ENCODE peak calls at places on chromosomes 12 and 14, in nine cellular contexts. O is fibroblast of lung, G is foreskin fibroblast, C is HCT116, D is pancreas, E is Peyer's patch, U is HFFc6, J is brain microvascular endothelial cell, X is MM.1S. V is an unnamed sample.

GRCh38 chr12:132363661-132364347 is 34.4 kb upstream of the GALNT9 start:
- DNase-seq in X (no peak), D (no peak), E (peak), C (no peak), G (no peak), U (no peak), O (no peak), J (no peak), V (no peak)

GRCh38 chr14:89357655-89358297 is 59.3 kb downstream of the FOXN3 start:
- DNase-seq in U (no peak), X (no peak), C (no peak), D (no peak), E (no peak), O (peak), J (no peak), G (no peak), V (no peak)

GRCh38 chr12:109440851-109441490 is 36.1 kb downstream of the KCTD10 start:
- DNase-seq in G (peak), D (no peak), E (no peak), J (no peak), C (no peak), O (peak), U (no peak), X (no peak), V (no peak)

GRCh38 chr12:49518914-49519573 is 19.8 kb upstream of the KCNH3 start:
- DNase-seq in O (peak), G (peak), X (no peak), E (no peak), C (no peak), D (no peak), J (peak), U (peak), V (no peak)

GRCh38 chr12:25670076-25671055 is 117.3 kb upstream of the LMNTD1 start:
- DNase-seq in O (no peak), C (no peak), J (no peak), X (no peak), U (peak), E (no peak), D (no peak), G (peak), V (no peak)

GRCh38 chr14:80109055-80109454 is 102.2 kb downstream of the DIO2 start:
- DNase-seq in U (no peak), G (no peak), O (no peak), X (no peak), E (no peak), J (no peak), D (no peak), C (no peak), V (no peak)

GRCh38 chr14:104794641-104795467 is 694 bp downstream of the AKT1 start:
- DNase-seq in J (no peak), G (peak), X (peak), O (peak), D (no peak), E (peak), C (no peak), U (no peak), V (peak)

GRCh38 chr14:56280843-56281242 is 162.6 kb downstream of the PELI2 start:
- DNase-seq in U (no peak), E (no peak), X (no peak), G (no peak), C (no peak), O (peak), D (no peak), J (no peak), V (no peak)

GRCh38 chr12:71548906-71549305 is 109.3 kb downstream of the LGR5 start:
- DNase-seq in J (no peak), C (no peak), O (no peak), U (no peak), E (no peak), D (no peak), X (no peak), G (no peak), V (no peak)

GRCh38 chr12:30631710-30632109 is 64.0 kb downstream of the IPO8 start:
- DNase-seq in D (no peak), O (no peak), E (no peak), G (no peak), J (no peak), C (no peak), U (no peak), X (no peak), V (no peak)

GRCh38 chr14:100056964-100057817 is 8.0 kb upstream of the EVL start:
- DNase-seq in U (peak), G (peak), J (peak), E (no peak), D (no peak), X (peak), O (peak), C (no peak), V (no peak)
- TF ChIP-seq CTCF in U (peak), G (no peak), J (peak), E (peak), D (no peak), X (peak), O (peak), C (peak), V (no peak)

GRCh38 chr12:121026274-121027045 is 10.2 kb upstream of the C12orf43 start:
- DNase-seq in O (no peak), X (no peak), C (no peak), E (no peak), J (no peak), D (no peak), G (no peak), U (no peak), V (no peak)
- TF ChIP-seq CTCF in O (no peak), X (no peak), C (no peak), E (no peak), J (peak), D (no peak), G (no peak), U (peak), V (no peak)

GRCh38 chr14:73713206-73713803 is 879 bp downstream of the PNMA1 start:
- DNase-seq in U (no peak), J (no peak), D (no peak), O (no peak), G (no peak), X (no peak), E (no peak), C (no peak), V (no peak)
- TF ChIP-seq CTCF in U (no peak), J (no peak), D (no peak), O (no peak), G (no peak), X (no peak), E (no peak), C (no peak), V (no peak)

DNA sequence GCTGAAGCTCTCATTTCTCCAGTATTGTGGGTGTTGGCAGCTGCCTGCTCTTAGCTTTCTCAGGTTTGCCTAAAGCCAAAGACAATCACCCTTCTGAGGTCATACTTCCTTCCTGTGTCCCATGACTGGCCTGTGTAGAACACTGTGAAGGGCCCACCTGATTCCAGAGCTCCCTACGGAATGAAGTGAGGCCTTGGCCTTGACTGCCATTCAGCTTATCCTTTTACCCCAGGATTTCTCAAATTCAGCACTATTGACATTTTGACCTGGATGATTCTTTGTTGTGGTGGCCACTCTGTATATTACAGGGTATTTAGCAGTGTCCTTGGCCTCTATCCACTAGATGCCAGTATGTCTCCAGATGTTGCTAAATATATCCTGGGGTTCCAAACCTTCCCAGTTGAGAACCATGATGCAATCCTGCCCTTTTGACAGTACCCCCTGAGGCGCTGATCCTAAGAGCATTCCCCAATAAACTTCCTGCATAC is 112.3 kb upstream of the KRR1 start:
- DNase-seq in E (no peak), X (no peak), C (peak), U (peak), D (no peak), J (peak), G (peak), O (peak), V (no peak)
- TF ChIP-seq CTCF in E (no peak), X (no peak), C (peak), U (peak), D (no peak), J (peak), G (peak), O (no peak), V (no peak)

DNA sequence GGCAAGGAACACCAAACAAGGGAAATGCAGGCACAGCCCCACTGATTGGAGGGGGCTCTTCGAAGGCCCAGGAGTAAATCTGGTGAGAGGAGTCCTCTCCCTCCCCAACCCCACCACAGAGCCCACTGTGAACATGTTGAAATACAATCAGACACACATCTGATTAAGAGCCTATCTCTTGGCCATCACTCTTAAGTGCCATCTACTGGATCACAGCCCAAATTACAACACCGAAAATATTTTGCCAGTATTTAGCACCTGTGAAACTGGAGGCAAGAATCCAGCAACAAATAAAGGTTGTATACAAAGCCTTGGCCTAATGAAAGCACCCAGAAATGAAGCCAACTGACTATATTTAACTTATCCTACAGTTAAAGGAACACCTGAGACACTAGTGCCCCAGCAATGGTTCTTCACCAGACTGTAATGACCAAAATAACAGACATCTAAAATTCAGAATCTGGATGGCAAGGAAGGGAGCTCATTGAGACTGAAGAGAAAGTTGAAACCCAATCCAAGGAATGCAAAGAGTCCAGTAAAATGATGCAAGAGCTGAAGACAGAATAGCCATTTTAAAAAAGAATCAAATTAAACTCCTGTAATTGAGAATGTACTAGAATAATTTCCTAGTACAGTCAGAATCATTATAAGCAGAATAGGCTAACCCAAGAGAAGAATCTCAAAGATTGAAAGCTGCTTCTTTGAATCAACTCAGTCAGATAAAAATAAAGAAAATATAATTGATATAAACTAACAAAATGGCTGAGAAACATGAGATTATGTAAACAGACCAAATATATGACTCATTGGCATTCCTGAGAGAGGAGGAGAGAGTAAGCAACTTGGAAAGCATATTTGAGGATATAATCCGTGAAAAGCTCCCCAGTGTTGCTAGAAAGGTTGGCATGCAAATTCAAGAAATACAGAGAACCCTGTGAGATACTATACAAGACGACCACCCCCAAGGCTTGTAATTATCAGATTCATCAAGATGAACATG is 1117.0 kb downstream of the FLRT2 start:
- DNase-seq in U (peak), E (no peak), O (peak), D (no peak), J (no peak), X (peak), G (peak), C (no peak), V (no peak)
- TF ChIP-seq CTCF in U (peak), E (no peak), O (peak), D (no peak), J (peak), X (peak), G (no peak), C (no peak), V (no peak)

GRCh38 chr12:53050426-53051057 is 677 bp downstream of the TNS2 start:
- DNase-seq in E (no peak), J (no peak), O (no peak), X (no peak), C (no peak), D (no peak), U (no peak), G (no peak), V (no peak)

GRCh38 chr12:53052419-53053222 is 2.8 kb downstream of the TNS2 start:
- DNase-seq in X (no peak), U (peak), J (peak), G (peak), O (peak), D (peak), E (peak), C (no peak), V (no peak)

GRCh38 chr12:53049582-53050318 is at the start of gene TNS2:
- DNase-seq in J (no peak), C (no peak), D (peak), E (peak), U (no peak), O (peak), G (peak), X (no peak), V (no peak)

GRCh38 chr12:53051881-53052412 is 2.1 kb downstream of the TNS2 start:
- DNase-seq in C (no peak), U (no peak), O (no peak), J (no peak), D (no peak), X (no peak), E (no peak), G (no peak), V (no peak)

DNA sequence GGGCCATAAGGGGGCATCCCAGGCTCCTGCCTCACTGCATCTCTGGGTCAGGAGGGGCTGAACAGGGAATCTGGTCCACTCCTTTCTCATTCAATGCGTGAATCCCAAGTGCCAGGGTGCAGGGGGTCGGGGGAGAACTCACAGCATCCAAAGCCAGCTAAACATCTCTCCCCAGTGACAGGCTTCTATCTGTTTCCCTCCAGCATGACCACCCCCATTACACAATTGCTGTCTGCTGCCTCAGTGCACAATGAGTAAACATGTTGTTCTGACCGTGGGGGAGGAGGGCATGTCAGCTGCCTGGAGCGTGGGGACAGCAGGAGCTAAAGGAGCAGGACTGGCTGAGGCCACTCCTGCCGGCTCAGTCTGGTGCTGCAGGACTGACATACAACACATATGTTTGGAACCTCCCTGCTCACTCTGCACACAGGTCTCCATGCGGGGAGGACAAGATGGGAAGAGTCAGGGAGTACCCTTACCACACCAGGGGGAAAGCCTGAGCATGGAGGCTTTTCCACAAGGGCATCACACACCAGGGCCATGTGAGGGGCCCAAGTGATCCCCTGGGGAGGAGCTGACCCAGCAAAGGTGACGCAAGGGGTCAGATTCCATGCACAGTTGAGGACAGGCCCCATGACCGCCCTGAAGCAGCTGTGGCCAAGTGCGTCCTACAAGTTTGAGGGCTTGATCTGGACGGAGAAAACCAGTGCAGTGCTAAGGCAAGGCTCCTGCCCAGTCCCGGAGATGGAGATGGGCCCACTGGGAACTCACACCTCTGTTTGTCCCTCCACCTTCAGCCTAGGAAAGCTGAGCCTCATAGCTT is 1.4 kb downstream of the TNS2 start:
- DNase-seq in D (no peak), G (peak), C (no peak), E (peak), U (peak), O (peak), X (no peak), J (peak), V (no peak)
- TF ChIP-seq CTCF in D (no peak), G (no peak), C (no peak), E (no peak), U (peak), O (peak), X (no peak), J (peak), V (no peak)

V was measured in activated B cell treated with CpG ODN at 0.5 μM for 24 hours.